ENCODE peak calls at places on chromosomes 12 and 14, in five cellular contexts. D is choroid plexus epithelial cell; M is stimulated activated CD4-positive, alpha-beta T cell treated with anti-CD3 and anti-CD28 coated beads, TNF-alpha, amount 100 ng/mL, for 1 hour; U is C1 segment of cervical spinal cord; Y is mucosa of descending colon. A is an unnamed sample.

GRCh38 chr12:12819752-12820311 is 6.7 kb downstream of the DDX47 start:
- DNase-seq in D (peak; percentile 95), M (no peak), U (no peak), Y (no peak), A (no peak)

GRCh38 chr14:104355949-104356737 is 217.8 kb downstream of the KIF26A start:
- DNase-seq in D (no peak), M (no peak), U (no peak), Y (no peak), A (peak; percentile 82)

GRCh38 chr12:112464605-112465004 is 45.9 kb downstream of the PTPN11 start:
- DNase-seq in D (no peak), M (no peak), U (no peak), Y (no peak), A (no peak)

GRCh38 chr14:71538949-71539659 is 393.1 kb upstream of the RGS6 start:
- DNase-seq in D (peak; percentile 69), M (no peak), U (no peak), Y (no peak), A (no peak)

GRCh38 chr12:57762463-57762862 is 4.4 kb downstream of the CYP27B1 start:
- DNase-seq in D (no peak), M (no peak), U (no peak), Y (no peak), A (no peak)

GRCh38 chr14:51533160-51533559 is 118.5 kb upstream of the FRMD6 start:
- DNase-seq in D (no peak), M (no peak), U (no peak), Y (no peak), A (no peak)

GRCh38 chr12:89977356-89978185 is 268.9 kb upstream of the ATP2B1 start:
- DNase-seq in D (no peak), M (no peak), U (no peak), Y (no peak), A (no peak)

GRCh38 chr14:61470261-61470953 is 149.0 kb downstream of the PRKCH start:
- DNase-seq in D (peak; percentile 98), M (no peak), U (no peak), Y (no peak), A (no peak)

GRCh38 chr12:79687711-79688270 is 3.0 kb downstream of the PAWR start:
- DNase-seq in D (no peak), M (no peak), U (no peak), Y (no peak), A (no peak)

GRCh38 chr12:53180931-53181645 is 363 bp upstream of the CSAD start:
- DNase-seq in D (peak; percentile 80), M (peak; percentile 48), U (no peak), Y (peak; percentile 72), A (peak; percentile 74)

GRCh38 chr12:93886533-93887511 is 209.6 kb downstream of the CRADD start:
- DNase-seq in D (peak; percentile 68), M (no peak), U (no peak), Y (no peak), A (no peak)

GRCh38 chr14:53140585-53140984 is 12.5 kb downstream of the DDHD1 start:
- DNase-seq in D (no peak), M (no peak), U (no peak), Y (no peak), A (no peak)

GRCh38 chr12:65528127-65528526 is 249.6 kb downstream of the MSRB3 start:
- DNase-seq in D (no peak), M (no peak), U (no peak), Y (no peak), A (no peak)

GRCh38 chr14:41782488-41782887 is 175.8 kb downstream of the LRFN5 start:
- DNase-seq in D (no peak), M (no peak), U (no peak), Y (no peak), A (no peak)

GRCh38 chr12:62865860-62866407 is 69.0 kb downstream of the PPM1H start:
- DNase-seq in D (peak; percentile 76), M (no peak), U (no peak), Y (no peak), A (no peak)

GRCh38 chr12:46711756-46712155 is 114.0 kb downstream of the SLC38A4 start:
- DNase-seq in D (peak; percentile 13), M (no peak), U (no peak), Y (no peak), A (no peak)

GRCh38 chr12:93177208-93178153 is 200.2 kb upstream of the NUDT4 start:
- DNase-seq in D (peak; percentile 85), M (no peak), U (no peak), Y (no peak), A (no peak)

GRCh38 chr14:30558675-30559555 is at the start of gene G2E3:
- DNase-seq in D (peak; percentile 87), M (peak; percentile 58), U (peak; percentile 72), Y (peak; percentile 94), A (peak; percentile 85)

GRCh38 chr12:113230315-113231274 is 9.3 kb downstream of the TPCN1 start:
- DNase-seq in D (no peak), M (no peak), U (no peak), Y (no peak), A (no peak)

GRCh38 chr12:65335021-65335714 is 56.7 kb downstream of the MSRB3 start:
- DNase-seq in D (peak; percentile 97), M (no peak), U (no peak), Y (peak; percentile 3), A (no peak)

GRCh38 chr12:21818627-21819026 is 44.1 kb upstream of the KCNJ8 start:
- DNase-seq in D (peak; percentile 78), M (no peak), U (no peak), Y (no peak), A (no peak)

GRCh38 chr14:96204151-96205058 is at the start of gene BDKRB2:
- DNase-seq in D (peak; percentile 86), M (no peak), U (peak; percentile 19), Y (peak; percentile 82), A (peak; percentile 45)

GRCh38 chr12:63770375-63770774 is 9.3 kb upstream of the RXYLT1 start:
- DNase-seq in D (no peak), M (no peak), U (no peak), Y (no peak), A (no peak)

GRCh38 chr12:89874146-89874545 is 165.5 kb upstream of the ATP2B1 start:
- DNase-seq in D (no peak), M (no peak), U (no peak), Y (no peak), A (no peak)

GRCh38 chr12:130524759-130525158 is 187.1 kb downstream of the PIWIL1 start:
- DNase-seq in D (no peak), M (no peak), U (no peak), Y (no peak), A (no peak)

GRCh38 chr12:93366427-93366826 is 11.3 kb upstream of the NUDT4 start:
- DNase-seq in D (no peak), M (no peak), U (no peak), Y (no peak), A (no peak)

GRCh38 chr14:103828315-103828967 is 18.9 kb downstream of the PPP1R13B start:
- DNase-seq in D (peak; percentile 56), M (no peak), U (no peak), Y (peak; percentile 17), A (no peak)

GRCh38 chr12:88834226-88834625 is 254.0 kb upstream of the KITLG start:
- DNase-seq in D (peak; percentile 33), M (no peak), U (no peak), Y (no peak), A (no peak)

GRCh38 chr12:109264095-109264942 is 44.8 kb downstream of the FOXN4 start:
- DNase-seq in D (peak; percentile 71), M (no peak), U (peak; percentile 10), Y (peak; percentile 85), A (peak; percentile 73)

GRCh38 chr12:118330421-118331018 is 42.2 kb downstream of the TAOK3 start:
- DNase-seq in D (peak; percentile 85), M (no peak), U (no peak), Y (peak; percentile 24), A (no peak)

GRCh38 chr12:109880938-109881337 is 597 bp upstream of the GLTP start:
- DNase-seq in D (no peak), M (no peak), U (no peak), Y (no peak), A (no peak)

GRCh38 chr12:101969-102878 is 35.7 kb downstream of the IQSEC3 start:
- DNase-seq in D (no peak), M (no peak), U (no peak), Y (no peak), A (no peak)

GRCh38 chr12:107571492-107571891 is 114.1 kb upstream of the PWP1 start:
- DNase-seq in D (no peak), M (no peak), U (no peak), Y (no peak), A (no peak)

GRCh38 chr12:52903855-52904508 is 894 bp downstream of the KRT8 start:
- DNase-seq in D (peak; percentile 57), M (no peak), U (no peak), Y (no peak), A (no peak)

GRCh38 chr12:4540633-4541032 is 1.9 kb downstream of the RAD51AP1 start:
- DNase-seq in D (no peak), M (no peak), U (no peak), Y (no peak), A (no peak)